ENCODE peak calls at places on chromosomes 12 and 14, in four cellular contexts. One of them, this sample, is unnamed.

GRCh38 chr12:570949-571794 is 92.1 kb downstream of the NINJ2 start:
- DNase-seq in PC-3: peak; percentile 85
- DNase-seq in cardiac muscle cell: no peak
- DNase-seq in neuronal stem cell: no peak
- DNase-seq in this sample: peak; percentile 92

GRCh38 chr12:94545937-94546771 is 86.5 kb upstream of the CEP83 start:
- DNase-seq in PC-3: peak; percentile 80
- DNase-seq in cardiac muscle cell: peak; percentile 69
- DNase-seq in neuronal stem cell: peak; percentile 43
- DNase-seq in this sample: no peak

GRCh38 chr14:58617619-58618018 is 20.1 kb upstream of the DACT1 start:
- DNase-seq in PC-3: no peak
- DNase-seq in neuronal stem cell: no peak
- DNase-seq in cardiac muscle cell: no peak
- DNase-seq in this sample: no peak

GRCh38 chr12:42741771-42742510 is 152.4 kb upstream of the PRICKLE1 start:
- DNase-seq in cardiac muscle cell: peak; percentile 24
- DNase-seq in neuronal stem cell: no peak
- DNase-seq in PC-3: peak; percentile 79
- DNase-seq in this sample: no peak

GRCh38 chr12:92928431-92928961 is 599 bp downstream of the EEA1 start:
- DNase-seq in neuronal stem cell: no peak
- DNase-seq in PC-3: peak; percentile 15
- DNase-seq in cardiac muscle cell: no peak
- DNase-seq in this sample: peak; percentile 72

GRCh38 chr14:61296707-61297502 is 15.8 kb upstream of the TMEM30B start:
- DNase-seq in neuronal stem cell: no peak
- DNase-seq in PC-3: peak; percentile 87
- DNase-seq in cardiac muscle cell: peak; percentile 54
- DNase-seq in this sample: no peak

GRCh38 chr12:122064780-122065588 is 13.6 kb upstream of the MLXIP start:
- DNase-seq in cardiac muscle cell: peak; percentile 74
- DNase-seq in neuronal stem cell: no peak
- DNase-seq in PC-3: peak; percentile 63
- DNase-seq in this sample: no peak

GRCh38 chr14:34649344-34649743 is 19.4 kb upstream of the SNX6 start:
- DNase-seq in PC-3: peak; percentile 86
- DNase-seq in cardiac muscle cell: no peak
- DNase-seq in neuronal stem cell: no peak
- DNase-seq in this sample: no peak

GRCh38 chr12:52344111-52344510 is 22.9 kb upstream of the KRT83 start:
- DNase-seq in PC-3: no peak
- DNase-seq in cardiac muscle cell: no peak
- DNase-seq in neuronal stem cell: no peak
- DNase-seq in this sample: no peak

GRCh38 chr12:51980051-51980808 is 26.5 kb upstream of the TAMALIN start:
- DNase-seq in neuronal stem cell: peak; percentile 75
- DNase-seq in PC-3: peak; percentile 71
- DNase-seq in cardiac muscle cell: peak; percentile 71
- DNase-seq in this sample: peak; percentile 87

GRCh38 chr12:12513416-12514006 is 49.2 kb downstream of the DUSP16 start:
- DNase-seq in cardiac muscle cell: no peak
- DNase-seq in PC-3: no peak
- DNase-seq in neuronal stem cell: no peak
- DNase-seq in this sample: no peak

GRCh38 chr12:27245039-27245438 is 953 bp downstream of the STK38L start:
- DNase-seq in neuronal stem cell: no peak
- DNase-seq in PC-3: peak; percentile 28
- DNase-seq in cardiac muscle cell: peak; percentile 3
- DNase-seq in this sample: no peak

GRCh38 chr12:105156260-105156659 is 48.7 kb downstream of the WASHC4 start:
- DNase-seq in cardiac muscle cell: no peak
- DNase-seq in PC-3: no peak
- DNase-seq in neuronal stem cell: no peak
- DNase-seq in this sample: no peak

GRCh38 chr12:105162174-105162573 is 54.6 kb downstream of the WASHC4 start:
- DNase-seq in PC-3: no peak
- DNase-seq in cardiac muscle cell: no peak
- DNase-seq in neuronal stem cell: no peak
- DNase-seq in this sample: no peak

DNA sequence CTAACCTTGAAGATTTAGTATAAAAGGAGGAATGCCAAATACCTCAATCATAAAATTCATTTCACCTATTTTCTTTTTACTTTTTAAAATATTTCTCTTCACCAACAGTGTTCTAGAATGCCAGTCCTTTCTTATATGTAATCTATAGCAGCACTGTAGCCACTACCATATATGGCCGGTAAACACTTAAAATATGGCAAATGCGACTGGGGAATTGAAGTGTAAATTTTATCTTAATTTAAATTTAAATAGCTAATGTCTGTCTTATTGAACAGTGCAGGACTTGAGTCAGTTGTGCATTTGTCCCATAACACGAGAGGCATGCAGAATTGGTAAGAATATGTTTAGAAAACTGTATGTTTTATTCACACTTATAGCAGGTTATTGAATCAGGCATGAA is 50.1 kb downstream of the WASHC4 start:
- DNase-seq in neuronal stem cell: no peak
- DNase-seq in cardiac muscle cell: no peak
- DNase-seq in PC-3: no peak
- DNase-seq in this sample: no peak
- H3K36me3 ChIP-seq in neuronal stem cell: peaks cover 5% of the 10 kb centered on the region
- H3K36me3 ChIP-seq in cardiac muscle cell: peaks cover 46% of the 10 kb centered on the region
- H3K36me3 ChIP-seq in PC-3: peaks cover 59% of the 10 kb centered on the region
- H3K36me3 ChIP-seq in this sample: peaks cover 85% of the 10 kb centered on the region

DNA sequence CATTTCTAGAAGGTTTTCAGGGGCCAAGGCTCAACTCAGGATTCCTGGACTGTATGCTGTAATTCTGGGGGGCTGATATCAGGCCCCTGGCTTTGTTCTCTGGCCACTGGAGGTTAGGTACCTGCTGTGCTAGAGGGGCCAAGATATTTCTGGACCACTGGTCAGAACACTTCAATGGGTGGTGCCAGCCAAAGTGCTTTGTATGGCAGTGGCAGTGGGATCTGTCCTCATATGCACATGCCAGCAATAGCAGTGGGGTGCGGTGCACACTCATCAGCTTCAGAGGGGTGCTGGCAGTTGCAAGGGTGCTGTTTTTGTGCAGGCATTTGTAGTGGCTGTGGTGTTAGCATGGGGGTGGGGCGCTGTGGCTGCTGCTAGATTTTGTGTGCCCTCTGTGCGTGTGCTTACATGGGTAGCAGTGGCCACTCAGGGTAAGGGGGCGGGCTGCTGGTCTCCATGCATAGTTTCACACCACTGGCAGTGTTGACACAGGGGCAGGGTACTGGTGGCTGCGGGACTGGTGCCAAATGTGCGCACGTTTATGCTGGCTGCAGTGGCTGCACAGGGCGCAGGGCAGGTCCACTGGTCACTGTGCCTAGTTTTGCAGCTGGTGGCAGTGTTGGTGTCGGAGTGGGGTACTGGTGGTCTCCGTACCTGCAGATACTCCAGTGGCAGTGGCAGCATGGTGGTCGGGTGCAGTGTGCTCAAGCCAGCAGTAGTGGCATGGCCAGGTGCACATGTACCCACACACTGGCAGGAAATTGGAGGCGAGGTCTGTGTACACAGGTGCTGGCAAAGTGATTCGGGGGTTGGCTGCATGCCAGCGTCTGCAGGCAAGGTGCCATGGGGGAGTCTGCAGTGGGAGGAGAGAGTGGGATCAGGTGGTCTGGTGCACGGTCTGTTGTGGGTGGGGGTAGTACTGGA is 12.6 kb downstream of the NOPCHAP1 start:
- DNase-seq in cardiac muscle cell: no peak
- DNase-seq in PC-3: no peak
- DNase-seq in neuronal stem cell: no peak
- DNase-seq in this sample: no peak
- H3K36me3 ChIP-seq in cardiac muscle cell: peaks cover 41% of the 10 kb centered on the region
- H3K36me3 ChIP-seq in PC-3: peaks cover 78% of the 10 kb centered on the region
- H3K36me3 ChIP-seq in neuronal stem cell: peaks cover 19% of the 10 kb centered on the region
- H3K36me3 ChIP-seq in this sample: peaks cover 75% of the 10 kb centered on the region

GRCh38 chr14:72690324-72690723 is 203.6 kb downstream of the DPF3 start:
- DNase-seq in PC-3: no peak
- DNase-seq in cardiac muscle cell: no peak
- DNase-seq in neuronal stem cell: no peak
- DNase-seq in this sample: no peak
- H3K36me3 ChIP-seq in PC-3: peaks cover 19% of the 10 kb centered on the region
- H3K36me3 ChIP-seq in cardiac muscle cell: peaks cover 9% of the 10 kb centered on the region
- H3K36me3 ChIP-seq in neuronal stem cell: peaks cover 3% of the 10 kb centered on the region
- H3K36me3 ChIP-seq in this sample: no peaks in the 10 kb centered on the region

DNA sequence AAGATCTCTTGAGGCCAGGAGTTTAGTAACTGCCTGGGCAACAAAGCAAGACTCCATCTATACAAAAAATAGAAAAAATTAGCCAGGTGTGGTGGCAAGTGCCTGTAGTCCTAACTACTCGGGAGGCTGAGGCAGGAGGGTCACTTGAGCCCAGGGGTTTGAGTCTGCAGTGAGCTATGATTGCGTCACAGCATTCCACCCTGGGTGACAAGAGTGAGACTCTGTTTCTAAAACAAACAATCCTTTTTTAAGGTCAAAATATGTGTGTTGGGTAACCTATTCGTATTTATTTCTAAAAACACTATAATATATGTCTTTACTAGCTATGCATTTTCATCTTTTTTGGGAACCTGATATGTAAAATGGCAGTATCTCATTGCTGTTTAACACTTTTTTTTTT is 7.4 kb downstream of the FBXO21 start:
- DNase-seq in neuronal stem cell: no peak
- DNase-seq in cardiac muscle cell: no peak
- DNase-seq in PC-3: no peak
- DNase-seq in this sample: no peak
- H3K36me3 ChIP-seq in neuronal stem cell: peaks cover 33% of the 10 kb centered on the region
- H3K36me3 ChIP-seq in cardiac muscle cell: peaks cover 54% of the 10 kb centered on the region
- H3K36me3 ChIP-seq in PC-3: peaks cover 71% of the 10 kb centered on the region
- H3K36me3 ChIP-seq in this sample: peaks cover 64% of the 10 kb centered on the region

DNA sequence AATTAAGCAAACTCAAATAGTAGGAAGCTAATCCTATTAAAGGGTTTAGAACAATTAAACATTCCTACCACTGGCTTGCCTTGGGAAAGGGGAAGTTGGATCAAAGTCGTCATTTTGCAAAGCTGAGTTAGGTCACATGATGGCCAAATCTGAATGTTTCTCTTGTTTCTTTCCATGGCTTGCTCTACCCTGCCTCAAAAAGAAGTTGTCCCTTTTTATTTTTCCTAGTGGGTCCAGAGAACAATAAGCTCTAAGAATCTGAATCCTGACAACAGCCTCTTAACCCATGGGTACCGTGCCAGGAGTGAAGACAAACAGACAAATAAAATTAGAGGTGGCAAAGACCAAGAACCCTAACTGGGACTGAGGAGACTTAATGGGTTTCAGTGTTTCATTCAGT is 26.2 kb upstream of the NPFF start:
- DNase-seq in cardiac muscle cell: no peak
- DNase-seq in PC-3: no peak
- DNase-seq in neuronal stem cell: no peak
- DNase-seq in this sample: peak; percentile 1
- H3K36me3 ChIP-seq in cardiac muscle cell: peaks cover 58% of the 10 kb centered on the region
- H3K36me3 ChIP-seq in PC-3: peaks cover 38% of the 10 kb centered on the region
- H3K36me3 ChIP-seq in neuronal stem cell: peaks cover 27% of the 10 kb centered on the region
- H3K36me3 ChIP-seq in this sample: peaks cover 92% of the 10 kb centered on the region

GRCh38 chr12:54240971-54241588 is 38.8 kb downstream of the CBX5 start:
- DNase-seq in neuronal stem cell: no peak
- DNase-seq in cardiac muscle cell: no peak
- DNase-seq in PC-3: no peak
- DNase-seq in this sample: no peak

GRCh38 chr12:54239568-54239967 is 40.4 kb downstream of the CBX5 start:
- DNase-seq in neuronal stem cell: no peak
- DNase-seq in cardiac muscle cell: no peak
- DNase-seq in PC-3: no peak
- DNase-seq in this sample: no peak

GRCh38 chr12:54246011-54246641 is 33.8 kb downstream of the CBX5 start:
- DNase-seq in neuronal stem cell: no peak
- DNase-seq in cardiac muscle cell: peak; percentile 23
- DNase-seq in PC-3: no peak
- DNase-seq in this sample: no peak

DNA sequence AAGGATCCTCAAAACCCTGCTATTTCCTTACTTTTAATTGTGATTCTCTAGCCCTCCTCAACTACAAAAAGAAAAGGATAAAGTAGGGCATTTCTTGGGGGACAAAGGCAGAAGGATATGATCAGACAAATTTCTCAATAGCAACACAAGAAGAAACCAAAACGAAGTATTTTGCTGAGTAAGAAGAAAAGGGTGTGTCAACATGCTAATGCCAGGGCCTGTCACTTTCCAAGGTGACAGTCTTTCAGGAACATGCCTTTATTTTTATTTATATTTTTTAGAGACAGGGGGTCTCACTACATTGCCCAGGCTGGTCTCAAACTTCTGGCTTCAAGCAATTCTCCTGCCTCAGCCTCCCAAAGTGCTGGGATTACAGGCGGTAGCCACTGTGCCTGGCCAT is 39.8 kb downstream of the CBX5 start:
- DNase-seq in PC-3: no peak
- DNase-seq in neuronal stem cell: no peak
- DNase-seq in cardiac muscle cell: no peak
- DNase-seq in this sample: no peak
- H3K36me3 ChIP-seq in PC-3: peaks cover 4% of the 10 kb centered on the region
- H3K36me3 ChIP-seq in neuronal stem cell: peaks cover 18% of the 10 kb centered on the region
- H3K36me3 ChIP-seq in cardiac muscle cell: peaks cover 33% of the 10 kb centered on the region
- H3K36me3 ChIP-seq in this sample: peaks cover 54% of the 10 kb centered on the region

DNA sequence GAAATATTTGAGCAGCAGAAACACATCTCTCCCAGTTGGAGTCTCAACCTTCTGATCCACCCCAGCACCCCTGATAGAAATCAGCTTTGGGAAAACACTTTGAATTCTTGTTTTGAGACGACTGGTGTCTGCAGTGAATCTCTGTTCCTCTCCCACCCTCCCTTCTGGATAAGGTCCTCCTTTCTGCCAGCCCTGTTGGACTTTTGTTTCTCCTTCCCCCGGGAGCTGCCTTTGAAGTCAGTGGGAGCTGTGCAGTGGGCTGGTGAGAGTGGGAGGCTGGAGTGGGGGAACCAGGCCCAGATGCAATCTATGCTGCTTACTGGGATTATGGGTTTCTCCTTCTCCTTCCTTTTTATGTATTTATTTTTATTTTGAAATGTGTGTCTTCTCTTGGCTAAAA is 49.0 kb downstream of the FLRT2 start:
- DNase-seq in cardiac muscle cell: no peak
- DNase-seq in PC-3: no peak
- DNase-seq in neuronal stem cell: no peak
- DNase-seq in this sample: no peak
- H3K36me3 ChIP-seq in cardiac muscle cell: no peaks in the 10 kb centered on the region
- H3K36me3 ChIP-seq in PC-3: no peaks in the 10 kb centered on the region
- H3K36me3 ChIP-seq in neuronal stem cell: no peaks in the 10 kb centered on the region
- H3K36me3 ChIP-seq in this sample: no peaks in the 10 kb centered on the region

DNA sequence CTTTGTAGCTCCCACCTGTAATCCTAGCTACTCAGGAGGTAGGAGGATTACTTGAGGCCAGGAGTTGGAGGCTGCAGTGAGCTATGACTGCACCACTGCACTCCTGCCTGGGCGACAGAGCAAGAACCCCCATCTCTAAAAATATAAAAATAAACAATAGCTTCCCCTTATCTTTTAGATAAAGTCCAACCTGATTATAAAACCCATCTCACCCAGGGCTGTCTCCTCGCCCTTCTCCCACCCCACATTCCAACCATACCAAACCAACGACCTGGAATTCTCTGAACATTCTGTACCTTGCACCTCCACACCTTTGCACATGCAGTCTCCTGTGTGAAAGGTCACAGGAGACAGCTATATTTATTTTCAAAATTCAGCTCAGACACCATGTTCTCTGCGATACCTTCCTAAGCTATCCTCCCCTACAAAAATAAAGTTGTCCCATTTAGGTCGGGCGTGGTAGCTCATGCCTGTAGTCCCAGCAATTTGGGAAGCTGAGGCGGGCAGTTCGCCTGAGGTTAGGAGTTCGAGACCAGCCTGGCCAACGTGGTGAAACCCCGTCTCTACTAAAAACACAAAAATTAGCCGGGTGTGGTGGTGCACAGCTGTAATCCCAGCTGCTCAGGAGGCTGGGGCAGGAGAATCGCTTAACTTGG is 7.7 kb downstream of the SLC7A7 start:
- DNase-seq in neuronal stem cell: no peak
- DNase-seq in PC-3: no peak
- DNase-seq in cardiac muscle cell: no peak
- DNase-seq in this sample: no peak
- H3K36me3 ChIP-seq in neuronal stem cell: no peaks in the 10 kb centered on the region
- H3K36me3 ChIP-seq in PC-3: no peaks in the 10 kb centered on the region
- H3K36me3 ChIP-seq in cardiac muscle cell: no peaks in the 10 kb centered on the region
- H3K36me3 ChIP-seq in this sample: no peaks in the 10 kb centered on the region